ENCODE peak calls at places on chromosomes 13 and 19, in eight cellular contexts. J is HEK293T; B is stimulated activated CD4-positive, alpha-beta T cell treated with anti-CD3 and anti-CD28 coated beads, Interleukin-4, amount 100 ng/mL, for 1 hour; F is CD8-positive, alpha-beta T cell; A is cardiac muscle cell; C is T-helper 2 cell; T is cardiac fibroblast; H is epithelial cell of prostate. O is an unnamed sample.

GRCh38 chr13:111490611-111491010 is 170.2 kb downstream of the TEX29 start:
- DNase-seq in J (no peak), B (no peak), F (no peak), A (no peak), C (no peak), T (no peak), H (no peak), O (no peak)

GRCh38 chr19:7541828-7542443 is 6.4 kb downstream of the PNPLA6 start:
- DNase-seq in J (no peak), B (no peak), F (no peak), A (no peak), C (no peak), T (no peak), H (no peak), O (no peak)

GRCh38 chr13:113862766-113863510 is 938 bp downstream of the GAS6 start:
- DNase-seq in J (peak), B (no peak), F (no peak), A (peak), C (no peak), T (peak), H (no peak), O (peak)

GRCh38 chr19:31257025-31257424 is 92.2 kb downstream of the TSHZ3 start:
- DNase-seq in J (no peak), B (no peak), F (no peak), A (no peak), C (no peak), T (no peak), H (no peak), O (no peak)

GRCh38 chr13:61146571-61146970 is 269.1 kb downstream of the PCDH20 start:
- DNase-seq in J (no peak), B (no peak), F (no peak), A (no peak), C (no peak), T (no peak), H (no peak), O (no peak)

GRCh38 chr19:45507864-45508680 is 793 bp downstream of the VASP start:
- DNase-seq in J (no peak), B (peak), F (peak), A (no peak), C (no peak), T (no peak), H (no peak), O (peak)

GRCh38 chr19:5623397-5624153 is 692 bp downstream of the SAFB start:
- DNase-seq in J (peak), B (peak), F (no peak), A (no peak), C (no peak), T (no peak), H (no peak), O (no peak)

GRCh38 chr13:48318014-48318713 is 14.6 kb downstream of the RB1 start:
- DNase-seq in J (no peak), B (no peak), F (peak), A (no peak), C (no peak), T (no peak), H (no peak), O (no peak)

GRCh38 chr19:18610556-18611326 is 1.9 kb upstream of the TMEM59L start:
- DNase-seq in J (no peak), B (no peak), F (no peak), A (no peak), C (no peak), T (no peak), H (no peak), O (no peak)

GRCh38 chr19:44796701-44797115 is 12.2 kb upstream of the BCAM start:
- DNase-seq in J (no peak), B (no peak), F (no peak), A (peak), C (no peak), T (peak), H (no peak), O (no peak)

GRCh38 chr13:59358014-59358413 is 805.7 kb downstream of the DIAPH3 start:
- DNase-seq in J (no peak), B (no peak), F (no peak), A (no peak), C (no peak), T (no peak), H (no peak), O (no peak)

GRCh38 chr19:7863157-7863970 is 10.8 kb downstream of the PRR36 start:
- DNase-seq in J (no peak), B (no peak), F (no peak), A (peak), C (no peak), T (no peak), H (no peak), O (peak)

GRCh38 chr19:23817519-23817918 is 58.8 kb upstream of the ZNF681 start:
- DNase-seq in J (peak), B (peak), F (peak), A (peak), C (no peak), T (no peak), H (no peak), O (peak)

GRCh38 chr19:23909222-23909621 is 5.5 kb upstream of the ZNF726 start:
- DNase-seq in J (no peak), B (no peak), F (no peak), A (no peak), C (no peak), T (no peak), H (no peak), O (no peak)

GRCh38 chr13:59038824-59039223 is 1124.9 kb downstream of the DIAPH3 start:
- DNase-seq in J (no peak), B (no peak), F (no peak), A (no peak), C (no peak), T (no peak), H (no peak), O (no peak)

GRCh38 chr13:27194895-27195764 is 23.5 kb upstream of the USP12 start:
- DNase-seq in J (no peak), B (no peak), F (no peak), A (no peak), C (no peak), T (peak), H (peak), O (no peak)

GRCh38 chr13:46354143-46355087 is 32.6 kb downstream of the RUBCNL start:
- DNase-seq in J (no peak), B (no peak), F (no peak), A (no peak), C (no peak), T (peak), H (peak), O (no peak)

GRCh38 chr19:3483226-3483628 is at the start of gene SMIM44:
- DNase-seq in J (no peak), B (no peak), F (no peak), A (no peak), C (no peak), T (no peak), H (no peak), O (peak)

GRCh38 chr13:102903659-102904407 is 58.0 kb downstream of the ERCC5 start:
- DNase-seq in J (peak), B (no peak), F (no peak), A (peak), C (no peak), T (peak), H (no peak), O (no peak)

GRCh38 chr19:7004313-7004931 is 16.8 kb downstream of the MBD3L2B start:
- DNase-seq in J (no peak), B (no peak), F (no peak), A (peak), C (no peak), T (no peak), H (no peak), O (no peak)

GRCh38 chr19:31338069-31338767 is 11.0 kb downstream of the TSHZ3 start:
- DNase-seq in J (peak), B (no peak), F (no peak), A (peak), C (no peak), T (peak), H (no peak), O (peak)

GRCh38 chr13:48369988-48370387 is 42.9 kb downstream of the LPAR6 start:
- DNase-seq in J (no peak), B (no peak), F (no peak), A (no peak), C (no peak), T (no peak), H (no peak), O (no peak)

GRCh38 chr13:67023088-67023893 is 206.8 kb downstream of the PCDH9 start:
- DNase-seq in J (no peak), B (no peak), F (no peak), A (no peak), C (no peak), T (peak), H (peak), O (no peak)

GRCh38 chr13:81760316-81760715 is 1419.4 kb upstream of the SPRY2 start:
- DNase-seq in J (no peak), B (no peak), F (no peak), A (no peak), C (no peak), T (no peak), H (peak), O (no peak)

GRCh38 chr19:41441321-41441945 is 1.5 kb upstream of the ERICH4 start:
- DNase-seq in J (no peak), B (no peak), F (no peak), A (no peak), C (no peak), T (no peak), H (no peak), O (no peak)

GRCh38 chr19:18596752-18597157 is 8.2 kb downstream of the REX1BD start:
- DNase-seq in J (peak), B (no peak), F (no peak), A (peak), C (no peak), T (peak), H (no peak), O (peak)

GRCh38 chr13:27622102-27622820 is 569 bp downstream of the POLR1D start:
- DNase-seq in J (no peak), B (no peak), F (no peak), A (peak), C (no peak), T (peak), H (no peak), O (no peak)

GRCh38 chr19:52533901-52534300 is 6.4 kb downstream of the ZNF808 start:
- DNase-seq in J (no peak), B (no peak), F (no peak), A (peak), C (no peak), T (no peak), H (no peak), O (no peak)

GRCh38 chr19:52923782-52924593 is 760 bp upstream of the ZNF888 start:
- DNase-seq in J (no peak), B (no peak), F (no peak), A (no peak), C (no peak), T (peak), H (no peak), O (peak)

GRCh38 chr19:2260341-2260751 is 4.1 kb upstream of the JSRP1 start:
- DNase-seq in J (no peak), B (no peak), F (no peak), A (no peak), C (no peak), T (no peak), H (no peak), O (no peak)

GRCh38 chr13:79725841-79726240 is 244.9 kb downstream of the NDFIP2 start:
- DNase-seq in J (no peak), B (no peak), F (no peak), A (no peak), C (no peak), T (no peak), H (no peak), O (no peak)

GRCh38 chr13:21216332-21216731 is 39.9 kb downstream of the MRPL57 start:
- DNase-seq in J (no peak), B (no peak), F (no peak), A (no peak), C (no peak), T (no peak), H (no peak), O (no peak)

GRCh38 chr13:44354884-44355283 is 18.7 kb upstream of the SERP2 start:
- DNase-seq in J (no peak), B (no peak), F (no peak), A (no peak), C (no peak), T (no peak), H (no peak), O (no peak)

GRCh38 chr19:51710163-51710562 is 13.6 kb downstream of the HAS1 start:
- DNase-seq in J (no peak), B (no peak), F (no peak), A (no peak), C (no peak), T (no peak), H (no peak), O (no peak)

GRCh38 chr19:33231511-33231910 is 5.9 kb upstream of the SLC7A10 start:
- DNase-seq in J (no peak), B (no peak), F (no peak), A (no peak), C (no peak), T (peak), H (no peak), O (no peak)

GRCh38 chr13:73618275-73618865 is 515.8 kb downstream of the KLF12 start:
- DNase-seq in J (peak), B (no peak), F (no peak), A (no peak), C (no peak), T (no peak), H (no peak), O (peak)

GRCh38 chr19:11198175-11198534 is 810 bp upstream of the KANK2 start:
- DNase-seq in J (no peak), B (no peak), F (no peak), A (no peak), C (no peak), T (no peak), H (no peak), O (no peak)

O was measured in mucosa of descending colon.